ENCODE peak calls at places on chromosomes 2 and 18, in six cellular contexts. V, G, A, O, W and P are unnamed samples.

GRCh38 chr2:66790651-66791181 is 355.8 kb downstream of the MEIS1 start:
- DNase-seq in V (no peak), G (peak; percentile 25), A (peak; percentile 40), O (no peak), W (peak; percentile 74), P (no peak)

GRCh38 chr2:72204156-72204781 is 56.6 kb upstream of the CYP26B1 start:
- DNase-seq in V (no peak), G (peak; percentile 37), A (no peak), O (no peak), W (peak; percentile 53), P (no peak)

GRCh38 chr2:181178823-181179412 is 198.5 kb downstream of the UBE2E3 start:
- DNase-seq in V (no peak), G (peak; percentile 24), A (no peak), O (peak; percentile 32), W (no peak), P (no peak)

GRCh38 chr2:70190413-70191243 is at the start of gene C2orf42:
- DNase-seq in V (peak; percentile 98), G (peak; percentile 95), A (peak; percentile 97), O (peak; percentile 96), W (peak; percentile 98), P (peak; percentile 97)

GRCh38 chr2:204632410-204632809 is 87.1 kb downstream of the PARD3B start:
- DNase-seq in V (no peak), G (no peak), A (no peak), O (no peak), W (no peak), P (no peak)

GRCh38 chr18:22348521-22349316 is 69.0 kb downstream of the CTAGE1 start:
- DNase-seq in V (peak; percentile 61), G (peak; percentile 68), A (peak; percentile 73), O (no peak), W (peak; percentile 42), P (no peak)

GRCh38 chr2:8484502-8485283 is 197.2 kb upstream of the ID2 start:
- DNase-seq in V (no peak), G (no peak), A (no peak), O (no peak), W (no peak), P (no peak)

GRCh38 chr2:232502901-232503791 is 15.5 kb upstream of the ECEL1 start:
- DNase-seq in V (no peak), G (peak; percentile 48), A (peak; percentile 48), O (peak; percentile 35), W (peak; percentile 45), P (no peak)

GRCh38 chr2:43585708-43586107 is 10.1 kb downstream of the THADA start:
- DNase-seq in V (no peak), G (no peak), A (no peak), O (no peak), W (no peak), P (no peak)

GRCh38 chr2:189248116-189248515 is 68.6 kb upstream of the COL5A2 start:
- DNase-seq in V (no peak), G (no peak), A (peak; percentile 52), O (no peak), W (peak; percentile 5), P (no peak)

GRCh38 chr2:40348665-40349064 is 103.2 kb downstream of the SLC8A1 start:
- DNase-seq in V (no peak), G (no peak), A (peak; percentile 16), O (no peak), W (peak; percentile 88), P (no peak)

GRCh38 chr18:48788378-48788777 is 162.4 kb downstream of the SMAD7 start:
- DNase-seq in V (no peak), G (no peak), A (no peak), O (no peak), W (no peak), P (no peak)

GRCh38 chr2:151916632-151917031 is 88.4 kb upstream of the ARL5A start:
- DNase-seq in V (no peak), G (no peak), A (peak; percentile 71), O (no peak), W (no peak), P (no peak)

GRCh38 chr18:33826151-33826550 is 248.1 kb downstream of the ASXL3 start:
- DNase-seq in V (no peak), G (no peak), A (no peak), O (no peak), W (no peak), P (no peak)

GRCh38 chr2:95278051-95278471 is 3.8 kb downstream of the PROM2 start:
- DNase-seq in V (peak; percentile 39), G (no peak), A (peak; percentile 34), O (no peak), W (peak; percentile 24), P (no peak)

GRCh38 chr2:29014811-29015414 is 33.8 kb downstream of the TOGARAM2 start:
- DNase-seq in V (peak; percentile 86), G (no peak), A (peak; percentile 23), O (peak; percentile 75), W (peak; percentile 57), P (peak; percentile 82)

GRCh38 chr18:27184115-27185024 is 738 bp downstream of the CHST9 start:
- DNase-seq in V (peak; percentile 43), G (peak; percentile 14), A (no peak), O (no peak), W (no peak), P (no peak)

GRCh38 chr2:119483896-119484718 is 40.2 kb downstream of the SCTR start:
- DNase-seq in V (no peak), G (no peak), A (no peak), O (no peak), W (no peak), P (no peak)

GRCh38 chr18:79534356-79534755 is 138.6 kb downstream of the NFATC1 start:
- DNase-seq in V (peak; percentile 13), G (no peak), A (no peak), O (no peak), W (no peak), P (no peak)

GRCh38 chr2:67259581-67260347 is 137.4 kb upstream of the ETAA1 start:
- DNase-seq in V (no peak), G (no peak), A (peak; percentile 88), O (no peak), W (peak; percentile 94), P (no peak)

GRCh38 chr18:74499633-74500032 is 3.5 kb downstream of the CNDP2 start:
- DNase-seq in V (peak; percentile 83), G (no peak), A (no peak), O (no peak), W (no peak), P (peak; percentile 61)

GRCh38 chr2:74857725-74858124 is 23.8 kb downstream of the HK2 start:
- DNase-seq in V (no peak), G (no peak), A (no peak), O (no peak), W (no peak), P (no peak)

GRCh38 chr2:74854401-74854800 is 20.5 kb downstream of the HK2 start:
- DNase-seq in V (no peak), G (no peak), A (no peak), O (no peak), W (no peak), P (no peak)

GRCh38 chr2:74857215-74857614 is 23.3 kb downstream of the HK2 start:
- DNase-seq in V (no peak), G (no peak), A (no peak), O (no peak), W (no peak), P (no peak)

GRCh38 chr2:74856004-74856578 is 22.2 kb downstream of the HK2 start:
- DNase-seq in V (no peak), G (peak; percentile 61), A (no peak), O (no peak), W (no peak), P (no peak)

DNA sequence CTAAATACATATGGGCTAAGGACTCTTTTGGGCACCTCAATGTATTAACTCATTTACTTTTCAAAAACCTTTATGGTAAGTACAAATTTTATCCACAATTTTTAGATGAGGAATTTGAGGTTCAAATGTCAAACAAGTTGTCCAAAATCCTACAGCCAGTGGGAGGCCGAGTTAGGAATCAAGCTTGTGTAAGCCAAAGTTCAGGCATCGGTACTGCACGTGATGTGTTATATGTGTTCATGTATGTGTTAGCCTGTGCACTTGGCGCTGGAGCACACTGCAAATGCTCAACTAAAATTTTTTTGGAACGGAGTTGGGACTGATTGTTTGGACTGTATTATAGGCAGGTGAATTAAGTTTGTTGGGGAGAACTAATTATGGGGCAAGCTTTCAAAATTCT is 22.7 kb downstream of the HK2 start:
- DNase-seq in V (no peak), G (no peak), A (no peak), O (no peak), W (no peak), P (no peak)
- H3K36me3 ChIP-seq in V (peaks cover 23% of the 10 kb centered on the region), G (peaks cover 13% of the 10 kb centered on the region), A (peaks cover 72% of the 10 kb centered on the region), O (peaks cover 4% of the 10 kb centered on the region), W (peaks cover 26% of the 10 kb centered on the region), P (peaks cover 5% of the 10 kb centered on the region)

GRCh38 chr2:26780203-26780760 is 5.6 kb upstream of the CENPA start:
- DNase-seq in V (no peak), G (no peak), A (no peak), O (no peak), W (no peak), P (no peak)

GRCh38 chr2:26776195-26776594 is 9.7 kb upstream of the CENPA start:
- DNase-seq in V (no peak), G (no peak), A (no peak), O (no peak), W (no peak), P (no peak)

GRCh38 chr2:26782876-26783704 is 2.8 kb upstream of the CENPA start:
- DNase-seq in V (no peak), G (no peak), A (no peak), O (no peak), W (no peak), P (no peak)

GRCh38 chr2:26778076-26778475 is 7.8 kb upstream of the CENPA start:
- DNase-seq in V (no peak), G (no peak), A (no peak), O (no peak), W (no peak), P (no peak)

GRCh38 chr2:26778507-26778906 is 7.3 kb upstream of the CENPA start:
- DNase-seq in V (no peak), G (no peak), A (no peak), O (no peak), W (peak; percentile 29), P (no peak)
- H3K36me3 ChIP-seq in V (peaks cover 66% of the 10 kb centered on the region), G (peaks cover 8% of the 10 kb centered on the region), A (peaks cover 80% of the 10 kb centered on the region), O (peaks cover 41% of the 10 kb centered on the region), W (peaks cover 61% of the 10 kb centered on the region), P (peaks cover 26% of the 10 kb centered on the region)

GRCh38 chr18:45951021-45951714 is 16.0 kb downstream of the EPG5 start:
- DNase-seq in V (peak; percentile 65), G (no peak), A (peak; percentile 82), O (no peak), W (peak; percentile 90), P (no peak)

GRCh38 chr18:45940724-45941123 is 26.4 kb downstream of the EPG5 start:
- DNase-seq in V (no peak), G (no peak), A (no peak), O (no peak), W (peak; percentile 44), P (no peak)

DNA sequence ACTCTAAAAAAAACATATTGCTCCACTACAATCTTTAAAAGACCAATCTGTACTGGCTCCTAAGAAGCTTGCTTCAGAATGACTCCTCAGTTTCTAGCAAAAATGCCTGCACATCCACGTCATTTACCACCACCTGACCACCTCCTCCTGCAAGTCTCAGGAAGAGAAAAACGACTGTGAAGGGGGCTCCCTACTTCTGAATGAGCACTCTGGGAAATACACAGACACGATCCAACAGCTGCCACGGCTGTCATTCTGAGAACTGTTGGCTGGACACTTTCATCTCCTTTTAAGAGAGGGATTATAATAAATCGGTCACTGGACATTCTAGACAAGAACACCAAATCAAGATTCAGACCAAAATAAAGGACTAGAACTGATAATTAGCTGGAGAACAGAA is 21.5 kb downstream of the EPG5 start:
- DNase-seq in V (no peak), G (no peak), A (no peak), O (no peak), W (no peak), P (no peak)
- H3K36me3 ChIP-seq in V (peaks cover 100% of the 10 kb centered on the region), G (peaks cover 55% of the 10 kb centered on the region), A (peaks cover 97% of the 10 kb centered on the region), O (peaks cover 78% of the 10 kb centered on the region), W (peaks cover 47% of the 10 kb centered on the region), P (peaks cover 71% of the 10 kb centered on the region)

GRCh38 chr2:112566104-112566503 is 18.3 kb upstream of the CHCHD5 start:
- DNase-seq in V (no peak), G (no peak), A (no peak), O (no peak), W (peak; percentile 6), P (no peak)
- H3K36me3 ChIP-seq in V (peaks cover 99% of the 10 kb centered on the region), G (peaks cover 31% of the 10 kb centered on the region), A (peaks cover 76% of the 10 kb centered on the region), O (peaks cover 48% of the 10 kb centered on the region), W (peaks cover 32% of the 10 kb centered on the region), P (peaks cover 44% of the 10 kb centered on the region)